ENCODE peak calls at places on chromosomes 4 and X, in five cellular contexts. One of them, this sample, is unnamed.

GRCh38 chrX:11968470-11968869 is 169.8 kb upstream of the FRMPD4 start:
- DNase-seq in cardiac fibroblast: peak
- DNase-seq in RWPE2: no peak
- DNase-seq in body of pancreas: no peak
- DNase-seq in Panc1: no peak
- DNase-seq in this sample: no peak

GRCh38 chr4:180828455-180829018 is 1414.7 kb upstream of the TENM3 start:
- DNase-seq in Panc1: peak
- DNase-seq in cardiac fibroblast: peak
- DNase-seq in body of pancreas: peak
- DNase-seq in RWPE2: no peak
- DNase-seq in this sample: no peak

GRCh38 chrX:84187501-84188319 is at the start of gene RPS6KA6:
- DNase-seq in RWPE2: peak
- DNase-seq in Panc1: no peak
- DNase-seq in cardiac fibroblast: no peak
- DNase-seq in body of pancreas: peak
- DNase-seq in this sample: no peak

GRCh38 chrX:24696241-24696640 is 2.5 kb downstream of the POLA1 start:
- DNase-seq in body of pancreas: no peak
- DNase-seq in cardiac fibroblast: peak
- DNase-seq in RWPE2: no peak
- DNase-seq in Panc1: no peak
- DNase-seq in this sample: no peak

GRCh38 chrX:37786666-37787337 is 6.9 kb downstream of the CYBB start:
- DNase-seq in body of pancreas: no peak
- DNase-seq in RWPE2: no peak
- DNase-seq in Panc1: no peak
- DNase-seq in cardiac fibroblast: no peak
- DNase-seq in this sample: no peak

GRCh38 chr4:78061939-78062603 is 4.9 kb downstream of the FRAS1 start:
- DNase-seq in Panc1: no peak
- DNase-seq in body of pancreas: no peak
- DNase-seq in cardiac fibroblast: no peak
- DNase-seq in RWPE2: no peak
- DNase-seq in this sample: no peak

GRCh38 chrX:39725114-39725513 is 372.6 kb downstream of the BCOR start:
- DNase-seq in cardiac fibroblast: no peak
- DNase-seq in body of pancreas: no peak
- DNase-seq in RWPE2: no peak
- DNase-seq in Panc1: no peak
- DNase-seq in this sample: peak

GRCh38 chr4:168587326-168588125 is 90.7 kb downstream of the PALLD start:
- DNase-seq in Panc1: no peak
- DNase-seq in RWPE2: peak
- DNase-seq in body of pancreas: no peak
- DNase-seq in cardiac fibroblast: peak
- DNase-seq in this sample: peak

GRCh38 chr4:41324861-41325260 is 68.1 kb downstream of the UCHL1 start:
- DNase-seq in Panc1: no peak
- DNase-seq in RWPE2: no peak
- DNase-seq in body of pancreas: no peak
- DNase-seq in cardiac fibroblast: no peak
- DNase-seq in this sample: no peak

GRCh38 chr4:131509521-131509920 is 1639.6 kb upstream of the PCDH10 start:
- DNase-seq in Panc1: no peak
- DNase-seq in RWPE2: no peak
- DNase-seq in cardiac fibroblast: no peak
- DNase-seq in body of pancreas: no peak
- DNase-seq in this sample: no peak

GRCh38 chr4:1248262-1249147 is at the start of gene CTBP1:
- DNase-seq in Panc1: peak
- DNase-seq in RWPE2: peak
- DNase-seq in cardiac fibroblast: peak
- DNase-seq in body of pancreas: peak
- DNase-seq in this sample: peak

GRCh38 chr4:108144451-108144850 is 24.3 kb downstream of the LEF1 start:
- DNase-seq in cardiac fibroblast: no peak
- DNase-seq in Panc1: no peak
- DNase-seq in body of pancreas: no peak
- DNase-seq in RWPE2: no peak
- DNase-seq in this sample: no peak

GRCh38 chr4:56434599-56435000 is 815 bp downstream of the PPAT start:
- DNase-seq in body of pancreas: peak
- DNase-seq in cardiac fibroblast: peak
- DNase-seq in RWPE2: no peak
- DNase-seq in Panc1: no peak
- DNase-seq in this sample: no peak

GRCh38 chrX:44891642-44892041 is 18.7 kb downstream of the KDM6A start:
- DNase-seq in cardiac fibroblast: no peak
- DNase-seq in RWPE2: no peak
- DNase-seq in body of pancreas: no peak
- DNase-seq in Panc1: no peak
- DNase-seq in this sample: no peak

GRCh38 chrX:41352329-41352801 is 18.4 kb downstream of the DDX3X start:
- DNase-seq in RWPE2: no peak
- DNase-seq in cardiac fibroblast: no peak
- DNase-seq in body of pancreas: no peak
- DNase-seq in Panc1: no peak
- DNase-seq in this sample: no peak

GRCh38 chrX:119093991-119094741 is 21.4 kb downstream of the CT47C1 start:
- DNase-seq in RWPE2: no peak
- DNase-seq in body of pancreas: no peak
- DNase-seq in Panc1: peak
- DNase-seq in cardiac fibroblast: peak
- DNase-seq in this sample: no peak

GRCh38 chr4:53967971-53968370 is 96.4 kb downstream of the CHIC2 start:
- DNase-seq in body of pancreas: no peak
- DNase-seq in Panc1: no peak
- DNase-seq in cardiac fibroblast: peak
- DNase-seq in RWPE2: no peak
- DNase-seq in this sample: no peak

GRCh38 chr4:188154668-188155423 is 15.6 kb downstream of the TRIML1 start:
- DNase-seq in RWPE2: no peak
- DNase-seq in Panc1: no peak
- DNase-seq in cardiac fibroblast: no peak
- DNase-seq in body of pancreas: no peak
- DNase-seq in this sample: no peak

GRCh38 chr4:131613824-131614216 is 1535.3 kb upstream of the PCDH10 start:
- DNase-seq in body of pancreas: no peak
- DNase-seq in cardiac fibroblast: no peak
- DNase-seq in Panc1: no peak
- DNase-seq in RWPE2: no peak
- DNase-seq in this sample: no peak

GRCh38 chr4:8394125-8394524 is 46.4 kb downstream of the ACOX3 start:
- DNase-seq in RWPE2: no peak
- DNase-seq in body of pancreas: peak
- DNase-seq in cardiac fibroblast: peak
- DNase-seq in Panc1: no peak
- DNase-seq in this sample: peak

GRCh38 chrX:107787827-107788226 is 10.3 kb downstream of the NCBP2L start:
- DNase-seq in Panc1: no peak
- DNase-seq in cardiac fibroblast: peak
- DNase-seq in body of pancreas: no peak
- DNase-seq in RWPE2: no peak
- DNase-seq in this sample: no peak

GRCh38 chrX:135695471-135695870 is 18.0 kb upstream of the CT45A1 start:
- DNase-seq in RWPE2: no peak
- DNase-seq in body of pancreas: no peak
- DNase-seq in Panc1: no peak
- DNase-seq in cardiac fibroblast: no peak
- DNase-seq in this sample: no peak

GRCh38 chr4:150178161-150178560 is 99.9 kb downstream of the DCLK2 start:
- DNase-seq in body of pancreas: no peak
- DNase-seq in cardiac fibroblast: no peak
- DNase-seq in Panc1: no peak
- DNase-seq in RWPE2: no peak
- DNase-seq in this sample: no peak

GRCh38 chr4:176830971-176831370 is 38.2 kb upstream of the VEGFC start:
- DNase-seq in cardiac fibroblast: no peak
- DNase-seq in Panc1: no peak
- DNase-seq in body of pancreas: no peak
- DNase-seq in RWPE2: no peak
- DNase-seq in this sample: no peak

GRCh38 chrX:80576815-80577533 is 156.7 kb downstream of the TENT5D start:
- DNase-seq in Panc1: no peak
- DNase-seq in cardiac fibroblast: peak
- DNase-seq in body of pancreas: no peak
- DNase-seq in RWPE2: no peak
- DNase-seq in this sample: no peak

DNA sequence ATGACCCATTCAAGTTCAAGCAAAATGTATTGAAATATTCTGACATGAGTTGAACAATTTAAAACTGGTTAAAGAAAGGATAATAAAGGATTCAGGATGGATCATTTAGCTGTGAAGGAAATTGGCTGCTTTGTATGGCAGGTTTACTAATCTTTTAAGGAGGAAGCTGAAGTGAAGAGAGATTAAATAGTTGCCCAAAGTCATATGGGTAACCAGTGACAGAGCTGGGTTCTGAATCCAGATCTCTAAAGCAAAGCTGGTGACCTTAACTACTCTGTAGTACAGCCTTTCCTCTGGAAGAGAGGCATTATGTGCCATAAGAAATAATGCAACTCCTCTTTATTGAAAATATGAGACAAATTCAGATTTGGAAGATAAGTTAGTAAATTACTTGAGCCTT is 22.8 kb downstream of the FHIP1A start:
- DNase-seq in cardiac fibroblast: no peak
- DNase-seq in body of pancreas: no peak
- DNase-seq in RWPE2: no peak
- DNase-seq in Panc1: no peak
- DNase-seq in this sample: no peak
- TF ChIP-seq CTCF in cardiac fibroblast: no peak
- TF ChIP-seq CTCF in body of pancreas: no peak
- TF ChIP-seq CTCF in RWPE2: no peak
- TF ChIP-seq CTCF in Panc1: no peak
- TF ChIP-seq CTCF in this sample: no peak

DNA sequence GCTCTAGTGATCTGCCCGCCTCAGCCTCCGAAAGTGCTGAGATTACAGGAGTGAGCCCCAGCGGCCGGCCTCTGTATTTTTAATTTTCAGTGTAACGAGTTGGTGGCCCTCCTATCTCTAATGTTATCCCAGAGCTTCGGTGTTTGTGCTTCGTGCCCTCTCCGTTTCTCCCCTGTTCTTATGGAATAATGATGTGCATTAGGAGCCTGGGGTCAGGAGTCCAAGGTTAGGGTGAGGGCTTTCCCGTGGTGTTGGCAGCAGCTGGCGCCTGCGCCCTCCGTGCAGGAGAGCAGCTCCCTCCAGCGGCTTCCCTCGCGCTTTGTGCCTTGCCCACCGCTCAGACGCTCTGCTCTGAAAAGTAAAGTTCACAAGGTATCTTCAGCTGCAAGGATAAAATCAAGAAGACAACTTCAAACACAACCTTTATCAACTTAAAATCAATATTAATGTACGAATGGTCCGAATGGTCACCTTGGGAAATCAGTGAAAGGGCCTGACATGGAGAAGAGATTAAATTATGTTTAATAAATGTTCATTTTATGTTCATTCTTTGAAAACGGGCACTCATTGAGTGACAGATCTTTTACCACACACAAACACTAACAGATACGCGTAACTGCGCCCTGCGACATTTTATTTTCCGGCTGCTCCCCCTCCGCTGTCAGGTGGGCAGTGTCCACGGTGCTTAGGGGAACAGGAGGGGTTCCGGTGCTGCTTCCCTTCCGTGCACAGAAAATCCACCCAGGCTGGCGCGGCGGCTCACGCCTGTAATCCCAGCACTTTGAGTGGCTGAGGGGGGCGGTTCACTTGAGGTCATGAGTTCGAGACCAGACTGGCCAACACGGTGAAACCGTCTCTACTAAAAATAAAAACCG is 62.4 kb downstream of the TRAPPC11 start:
- DNase-seq in body of pancreas: peak
- DNase-seq in cardiac fibroblast: peak
- DNase-seq in Panc1: peak
- DNase-seq in RWPE2: no peak
- DNase-seq in this sample: no peak
- TF ChIP-seq CTCF in body of pancreas: peak
- TF ChIP-seq CTCF in cardiac fibroblast: peak
- TF ChIP-seq CTCF in Panc1: peak
- TF ChIP-seq CTCF in RWPE2: no peak
- TF ChIP-seq CTCF in this sample: no peak

GRCh38 chr4:111605111-111605510 is 540.1 kb upstream of the FAM241A start:
- DNase-seq in Panc1: no peak
- DNase-seq in cardiac fibroblast: no peak
- DNase-seq in body of pancreas: no peak
- DNase-seq in RWPE2: no peak
- DNase-seq in this sample: no peak

GRCh38 chr4:111601671-111602070 is 543.6 kb upstream of the FAM241A start:
- DNase-seq in body of pancreas: no peak
- DNase-seq in RWPE2: no peak
- DNase-seq in Panc1: no peak
- DNase-seq in cardiac fibroblast: peak
- DNase-seq in this sample: no peak

DNA sequence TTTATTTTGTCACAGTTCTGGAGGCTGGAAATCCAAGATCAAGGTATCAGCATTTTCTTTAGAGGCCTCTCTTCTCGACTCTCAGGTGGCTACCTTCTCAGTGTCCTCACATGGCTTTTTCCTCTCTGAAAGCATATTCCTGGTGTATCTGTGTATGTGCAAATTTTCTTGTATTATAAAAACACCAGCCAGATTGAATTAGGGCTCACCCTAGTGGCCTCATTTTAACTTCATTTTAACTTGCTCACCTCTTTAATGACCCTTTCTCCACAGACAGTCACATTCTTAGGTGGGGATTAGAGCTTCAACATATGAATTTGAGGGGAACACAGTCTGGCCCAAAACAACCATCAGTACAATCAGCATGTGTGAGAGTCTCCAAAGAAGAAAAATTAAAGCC is 542.4 kb upstream of the FAM241A start:
- DNase-seq in cardiac fibroblast: peak
- DNase-seq in body of pancreas: no peak
- DNase-seq in RWPE2: no peak
- DNase-seq in Panc1: no peak
- DNase-seq in this sample: no peak
- TF ChIP-seq CTCF in cardiac fibroblast: peak
- TF ChIP-seq CTCF in body of pancreas: no peak
- TF ChIP-seq CTCF in RWPE2: peak
- TF ChIP-seq CTCF in Panc1: peak
- TF ChIP-seq CTCF in this sample: no peak

DNA sequence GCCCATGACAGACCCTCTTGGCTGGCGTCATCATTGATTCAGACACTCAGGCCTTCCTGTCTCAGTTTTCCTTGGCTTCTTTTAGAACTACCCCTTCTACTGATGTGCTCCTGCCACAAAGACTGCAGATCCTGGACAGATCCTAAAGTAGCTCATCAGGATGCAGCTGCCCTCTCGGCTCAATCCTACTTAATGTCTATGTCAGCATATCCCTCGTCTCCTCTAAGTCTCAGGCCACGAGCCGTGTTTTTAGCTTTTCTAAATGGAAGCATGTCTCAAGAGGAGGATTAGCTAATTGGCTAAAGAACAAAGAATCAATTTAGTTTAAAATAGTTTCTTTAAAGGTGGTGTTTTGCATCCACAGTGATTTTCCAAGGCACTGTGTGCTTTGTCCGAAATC is 447.7 kb downstream of the STIM2 start:
- DNase-seq in body of pancreas: no peak
- DNase-seq in Panc1: no peak
- DNase-seq in cardiac fibroblast: no peak
- DNase-seq in RWPE2: no peak
- DNase-seq in this sample: no peak
- TF ChIP-seq CTCF in body of pancreas: no peak
- TF ChIP-seq CTCF in Panc1: no peak
- TF ChIP-seq CTCF in cardiac fibroblast: no peak
- TF ChIP-seq CTCF in RWPE2: no peak
- TF ChIP-seq CTCF in this sample: no peak